ENCODE peak calls at places on chromosomes 6 and 20, in five cellular contexts. O is fibroblast of mammary gland, P is psoas muscle, L is fibroblast of lung, D is tibial artery. R is an unnamed sample.

GRCh38 chr20:37598611-37599342 is 71.1 kb upstream of the BLCAP start:
- DNase-seq in O (no peak), P (no peak), L (no peak), D (no peak), R (no peak)

GRCh38 chr20:44716309-44717106 is 1.3 kb downstream of the CCN5 start:
- DNase-seq in O (no peak), P (peak; percentile 52), L (no peak), D (no peak), R (no peak)

GRCh38 chr6:126156973-126157372 is 170.6 kb downstream of the TRMT11 start:
- DNase-seq in O (no peak), P (no peak), L (no peak), D (no peak), R (no peak)

GRCh38 chr20:49852522-49853055 is 40.0 kb downstream of the SLC9A8 start:
- DNase-seq in O (no peak), P (no peak), L (no peak), D (no peak), R (no peak)

GRCh38 chr6:39217177-39217864 is 12.0 kb downstream of the KCNK5 start:
- DNase-seq in O (no peak), P (no peak), L (no peak), D (no peak), R (no peak)

GRCh38 chr6:112243861-112244415 is 10.4 kb downstream of the LAMA4 start:
- DNase-seq in O (no peak), P (peak; percentile 52), L (no peak), D (no peak), R (peak; percentile 10)

GRCh38 chr6:78533426-78533825 is 333.9 kb upstream of the IRAK1BP1 start:
- DNase-seq in O (no peak), P (no peak), L (no peak), D (no peak), R (no peak)

GRCh38 chr6:73579851-73580246 is 59.0 kb upstream of the EEF1A1 start:
- DNase-seq in O (peak; percentile 97), P (no peak), L (peak; percentile 98), D (no peak), R (no peak)

GRCh38 chr6:14476793-14477531 is 359.4 kb downstream of the CD83 start:
- DNase-seq in O (peak; percentile 94), P (peak; percentile 58), L (peak; percentile 98), D (no peak), R (no peak)

GRCh38 chr6:162681447-162681846 is 46.1 kb downstream of the PRKN start:
- DNase-seq in O (no peak), P (no peak), L (no peak), D (no peak), R (no peak)

GRCh38 chr20:49165611-49166010 is 22.5 kb downstream of the STAU1 start:
- DNase-seq in O (no peak), P (no peak), L (no peak), D (no peak), R (no peak)

GRCh38 chr6:2791124-2792050 is 26.2 kb downstream of the WRNIP1 start:
- DNase-seq in O (peak; percentile 88), P (peak; percentile 73), L (peak; percentile 91), D (peak; percentile 84), R (peak; percentile 75)

GRCh38 chr6:157620905-157621304 is 202.1 kb upstream of the SNX9 start:
- DNase-seq in O (peak; percentile 26), P (no peak), L (peak; percentile 42), D (no peak), R (no peak)

GRCh38 chr20:14948416-14948815 is 611.0 kb upstream of the FLRT3 start:
- DNase-seq in O (no peak), P (no peak), L (no peak), D (no peak), R (no peak)

GRCh38 chr6:15534970-15535369 is 127.9 kb downstream of the DTNBP1 start:
- DNase-seq in O (no peak), P (no peak), L (no peak), D (no peak), R (no peak)

GRCh38 chr6:42724825-42725224 is 2.4 kb upstream of the PRPH2 start:
- DNase-seq in O (no peak), P (no peak), L (no peak), D (no peak), R (no peak)

GRCh38 chr6:5054427-5054873 is 30.7 kb upstream of the PPP1R3G start:
- DNase-seq in O (peak; percentile 47), P (no peak), L (no peak), D (no peak), R (no peak)

GRCh38 chr20:25072226-25072811 is 9.6 kb downstream of the VSX1 start:
- DNase-seq in O (no peak), P (no peak), L (no peak), D (no peak), R (no peak)

GRCh38 chr6:149499066-149499465 is 14.3 kb upstream of the ZC3H12D start:
- DNase-seq in O (peak; percentile 93), P (no peak), L (peak; percentile 98), D (no peak), R (peak; percentile 73)

GRCh38 chr6:155195903-155196302 is 67.9 kb upstream of the CLDN20 start:
- DNase-seq in O (no peak), P (no peak), L (no peak), D (no peak), R (no peak)

GRCh38 chr6:25022140-25022553 is 86.4 kb upstream of the RIPOR2 start:
- DNase-seq in O (peak; percentile 36), P (no peak), L (peak; percentile 44), D (no peak), R (no peak)

GRCh38 chr6:26493258-26493657 is 6.8 kb upstream of the BTN1A1 start:
- DNase-seq in O (peak; percentile 53), P (no peak), L (peak; percentile 43), D (no peak), R (no peak)
- TF ChIP-seq CTCF in O (peak; percentile 26), P (no peak), L (peak; percentile 29), D (peak; percentile 21), R (no peak)

GRCh38 chr20:46296526-46297250 is 11.6 kb downstream of the CDH22 start:
- DNase-seq in O (no peak), P (no peak), L (no peak), D (no peak), R (no peak)

GRCh38 chr20:46298374-46298773 is 9.9 kb downstream of the CDH22 start:
- DNase-seq in O (no peak), P (no peak), L (no peak), D (no peak), R (no peak)

GRCh38 chr20:46300281-46300680 is 8.0 kb downstream of the CDH22 start:
- DNase-seq in O (no peak), P (no peak), L (no peak), D (no peak), R (no peak)

GRCh38 chr20:46302119-46302518 is 6.2 kb downstream of the CDH22 start:
- DNase-seq in O (no peak), P (no peak), L (no peak), D (no peak), R (no peak)

GRCh38 chr20:46299078-46299477 is 9.2 kb downstream of the CDH22 start:
- DNase-seq in O (no peak), P (no peak), L (no peak), D (no peak), R (no peak)
- H3K4me3 ChIP-seq in O (no peak overlapping the region), P (no peak overlapping the region), L (no peak overlapping the region), D (no peak overlapping the region), R (no peak overlapping the region)

DNA sequence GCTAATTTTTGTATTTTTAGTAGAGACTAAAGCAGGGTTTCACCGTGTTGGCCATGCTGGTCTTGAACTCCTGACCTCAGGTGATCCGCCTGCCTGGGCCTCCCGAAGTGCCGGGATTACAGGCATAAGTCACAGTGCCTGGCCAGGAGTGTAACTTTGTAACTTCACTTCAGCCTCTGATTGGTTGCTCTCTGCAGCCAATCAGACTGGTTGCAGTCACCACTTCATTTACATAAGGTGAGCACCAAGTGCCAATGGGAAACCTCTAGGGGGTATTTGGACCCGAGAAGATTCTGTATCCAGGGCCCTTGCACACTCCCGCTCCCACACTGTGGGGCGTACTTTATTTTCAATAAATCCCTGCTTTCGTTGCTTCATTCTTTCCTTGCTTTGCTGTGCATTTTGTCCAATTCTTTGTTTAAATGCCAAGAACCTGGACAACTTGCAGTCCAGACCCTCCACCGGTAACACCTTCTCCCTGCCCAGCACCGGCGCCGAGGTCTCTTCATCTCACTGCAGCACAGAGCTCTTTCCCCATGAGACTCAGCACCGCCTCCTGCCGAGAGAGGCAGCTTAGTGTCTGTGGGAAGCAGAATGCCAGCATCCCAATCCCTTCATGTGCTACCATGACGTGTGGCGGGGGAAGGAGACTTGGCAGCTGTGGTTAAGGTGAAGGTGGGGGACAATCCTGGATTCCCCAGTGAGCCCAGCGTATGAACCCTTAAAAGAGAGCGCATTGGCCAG is 14.0 kb upstream of the MRGBP start:
- DNase-seq in O (no peak), P (no peak), L (no peak), D (no peak), R (no peak)
- TF ChIP-seq CTCF in O (peak; percentile 28), P (no peak), L (no peak), D (no peak), R (no peak)

GRCh38 chr6:90898763-90899162 is 311.9 kb upstream of the MAP3K7 start:
- DNase-seq in O (no peak), P (no peak), L (no peak), D (no peak), R (no peak)
- H3K4me3 ChIP-seq in O (no peak overlapping the region), P (no peak overlapping the region), L (no peak overlapping the region), D (no peak overlapping the region), R (no peak overlapping the region)

GRCh38 chr20:475463-476357 is 13.4 kb upstream of the TBC1D20 start:
- DNase-seq in O (no peak), P (no peak), L (no peak), D (no peak), R (no peak)

GRCh38 chr20:478949-479429 is 16.7 kb upstream of the TBC1D20 start:
- DNase-seq in O (peak; percentile 74), P (no peak), L (peak; percentile 84), D (no peak), R (peak; percentile 71)

GRCh38 chr20:479487-479886 is 17.2 kb upstream of the TBC1D20 start:
- DNase-seq in O (peak; percentile 27), P (no peak), L (peak; percentile 56), D (no peak), R (peak; percentile 60)

GRCh38 chr20:480044-480443 is 17.7 kb upstream of the TBC1D20 start:
- DNase-seq in O (no peak), P (no peak), L (no peak), D (no peak), R (no peak)

GRCh38 chr20:478010-478948 is 15.9 kb upstream of the TBC1D20 start:
- DNase-seq in O (peak; percentile 87), P (no peak), L (peak; percentile 88), D (no peak), R (no peak)
- TF ChIP-seq CTCF in O (no peak), P (no peak), L (no peak), D (no peak), R (no peak)

R was measured in LNCaP clone FGC.